ENCODE peak calls at places on chromosomes 6 and 20, in six cellular contexts. S is activated naive CD8-positive, alpha-beta T cell treated with anti-CD3 and anti-CD28 coated beads for 36 hours; H is M059J; D is ELF-1; J is mesothelial cell of epicardium; V is H7. E is an unnamed sample.

GRCh38 chr6:3456794-3457709 is at the start of gene SLC22A23:
- DNase-seq in S (peak; percentile 71), H (peak; percentile 55), D (peak; percentile 80), J (peak; percentile 75), V (peak; percentile 98), E (peak; percentile 43)

GRCh38 chr6:149855040-149855654 is 9.0 kb downstream of the LRP11 start:
- DNase-seq in S (no peak), H (peak; percentile 92), D (peak; percentile 52), J (no peak), V (no peak), E (peak; percentile 94)

GRCh38 chr6:113818528-113818927 is 38.6 kb upstream of the MARCKS start:
- DNase-seq in S (no peak), H (peak; percentile 29), D (no peak), J (no peak), V (no peak), E (no peak)

GRCh38 chr6:156687875-156688549 is 89.2 kb upstream of the ARID1B start:
- DNase-seq in S (no peak), H (peak; percentile 60), D (peak; percentile 68), J (no peak), V (peak; percentile 67), E (peak; percentile 13)

GRCh38 chr6:129753422-129753821 is 43.4 kb upstream of the ARHGAP18 start:
- DNase-seq in S (no peak), H (peak; percentile 59), D (no peak), J (no peak), V (no peak), E (peak; percentile 41)

GRCh38 chr6:135759831-135760230 is 91.7 kb upstream of the PDE7B start:
- DNase-seq in S (no peak), H (peak; percentile 34), D (no peak), J (no peak), V (peak; percentile 37), E (peak; percentile 40)

GRCh38 chr6:1610497-1611321 is 994 bp downstream of the FOXC1 start:
- DNase-seq in S (no peak), H (peak; percentile 70), D (peak; percentile 55), J (no peak), V (no peak), E (peak; percentile 32)

GRCh38 chr20:8670900-8671229 is 398.0 kb upstream of the PLCB4 start:
- DNase-seq in S (no peak), H (no peak), D (no peak), J (no peak), V (no peak), E (no peak)

GRCh38 chr6:44010411-44011349 is 116.6 kb downstream of the MRPL14 start:
- DNase-seq in S (no peak), H (peak; percentile 100), D (no peak), J (no peak), V (no peak), E (peak; percentile 97)

GRCh38 chr6:18323935-18324707 is 59.8 kb upstream of the DEK start:
- DNase-seq in S (no peak), H (peak; percentile 74), D (no peak), J (no peak), V (peak; percentile 74), E (peak; percentile 33)

GRCh38 chr20:58618694-58619540 is 32.2 kb upstream of the STX16 start:
- DNase-seq in S (no peak), H (peak; percentile 14), D (peak; percentile 65), J (no peak), V (peak; percentile 86), E (no peak)

GRCh38 chr6:47724300-47724699 is 25.9 kb downstream of the ADGRF4 start:
- DNase-seq in S (no peak), H (peak; percentile 73), D (no peak), J (no peak), V (no peak), E (no peak)

GRCh38 chr6:121849477-121849876 is 414.0 kb downstream of the GJA1 start:
- DNase-seq in S (peak; percentile 33), H (peak; percentile 62), D (peak; percentile 83), J (no peak), V (peak; percentile 23), E (peak; percentile 53)

E was measured in HT1080.